ENCODE peak calls at places on chromosomes 6 and 20, in four cellular contexts. One of them, this sample, is unnamed.

GRCh38 chr6:56745971-56746370 is 103.3 kb upstream of the DST start:
- DNase-seq in heart left ventricle: no peak
- DNase-seq in sigmoid colon: no peak
- DNase-seq in MM.1S: no peak
- DNase-seq in this sample: no peak

GRCh38 chr6:111804627-111805235 is 68.5 kb downstream of the FYN start:
- DNase-seq in MM.1S: peak
- DNase-seq in sigmoid colon: no peak
- DNase-seq in heart left ventricle: no peak
- DNase-seq in this sample: no peak

GRCh38 chr6:142291512-142291911 is 10.3 kb upstream of the ADGRG6 start:
- DNase-seq in sigmoid colon: no peak
- DNase-seq in heart left ventricle: no peak
- DNase-seq in MM.1S: no peak
- DNase-seq in this sample: no peak

GRCh38 chr6:2429032-2429431 is 183.6 kb upstream of the GMDS start:
- DNase-seq in heart left ventricle: no peak
- DNase-seq in sigmoid colon: no peak
- DNase-seq in MM.1S: no peak
- DNase-seq in this sample: no peak

GRCh38 chr6:76264466-76264865 is 192.0 kb upstream of the IMPG1 start:
- DNase-seq in heart left ventricle: no peak
- DNase-seq in sigmoid colon: no peak
- DNase-seq in MM.1S: no peak
- DNase-seq in this sample: no peak

GRCh38 chr6:48826318-48826595 is 636.8 kb downstream of the MMUT start:
- DNase-seq in sigmoid colon: no peak
- DNase-seq in MM.1S: no peak
- DNase-seq in heart left ventricle: no peak
- DNase-seq in this sample: no peak

GRCh38 chr6:119476024-119476423 is 126.5 kb upstream of the MAN1A1 start:
- DNase-seq in heart left ventricle: no peak
- DNase-seq in MM.1S: no peak
- DNase-seq in sigmoid colon: no peak
- DNase-seq in this sample: no peak

GRCh38 chr20:25005661-25006060 is 13.1 kb upstream of the APMAP start:
- DNase-seq in sigmoid colon: peak
- DNase-seq in MM.1S: no peak
- DNase-seq in heart left ventricle: no peak
- DNase-seq in this sample: no peak

GRCh38 chr6:37059344-37060194 is 54.1 kb downstream of the FGD2 start:
- DNase-seq in sigmoid colon: peak
- DNase-seq in MM.1S: no peak
- DNase-seq in heart left ventricle: peak
- DNase-seq in this sample: no peak

GRCh38 chr6:97978855-97979271 is 695.8 kb upstream of the MMS22L start:
- DNase-seq in heart left ventricle: no peak
- DNase-seq in MM.1S: no peak
- DNase-seq in sigmoid colon: no peak
- DNase-seq in this sample: no peak

GRCh38 chr20:37586078-37586477 is 58.4 kb upstream of the BLCAP start:
- DNase-seq in heart left ventricle: no peak
- DNase-seq in MM.1S: no peak
- DNase-seq in sigmoid colon: no peak
- DNase-seq in this sample: no peak

GRCh38 chr6:169101981-169102380 is 151.7 kb downstream of the THBS2 start:
- DNase-seq in heart left ventricle: no peak
- DNase-seq in MM.1S: no peak
- DNase-seq in sigmoid colon: no peak
- DNase-seq in this sample: no peak

GRCh38 chr20:5719861-5720401 is 30.3 kb upstream of the SHLD1 start:
- DNase-seq in sigmoid colon: no peak
- DNase-seq in heart left ventricle: no peak
- DNase-seq in MM.1S: no peak
- DNase-seq in this sample: no peak

GRCh38 chr6:5532941-5533340 is 271.6 kb downstream of the FARS2 start:
- DNase-seq in heart left ventricle: no peak
- DNase-seq in MM.1S: no peak
- DNase-seq in sigmoid colon: no peak
- DNase-seq in this sample: no peak

GRCh38 chr20:51554538-51555165 is 12.1 kb upstream of the NFATC2 start:
- DNase-seq in MM.1S: no peak
- DNase-seq in heart left ventricle: no peak
- DNase-seq in sigmoid colon: no peak
- DNase-seq in this sample: no peak

GRCh38 chr20:32543570-32544259 is 41.4 kb downstream of the NOL4L start:
- DNase-seq in MM.1S: no peak
- DNase-seq in heart left ventricle: no peak
- DNase-seq in sigmoid colon: no peak
- DNase-seq in this sample: no peak

GRCh38 chr6:169215201-169215661 is 38.4 kb downstream of the THBS2 start:
- DNase-seq in sigmoid colon: peak
- DNase-seq in heart left ventricle: no peak
- DNase-seq in MM.1S: no peak
- DNase-seq in this sample: no peak

GRCh38 chr6:84652356-84653026 is 111.9 kb downstream of the TBX18 start:
- DNase-seq in sigmoid colon: no peak
- DNase-seq in MM.1S: no peak
- DNase-seq in heart left ventricle: no peak
- DNase-seq in this sample: no peak

GRCh38 chr6:110628330-110628729 is 151.9 kb upstream of the SLC22A16 start:
- DNase-seq in MM.1S: no peak
- DNase-seq in heart left ventricle: no peak
- DNase-seq in sigmoid colon: no peak
- DNase-seq in this sample: no peak

GRCh38 chr20:53660078-53660909 is 66.7 kb upstream of the ZNF217 start:
- DNase-seq in MM.1S: peak
- DNase-seq in sigmoid colon: peak
- DNase-seq in heart left ventricle: no peak
- DNase-seq in this sample: no peak

GRCh38 chr20:31604567-31605030 is 490 bp upstream of the ID1 start:
- DNase-seq in heart left ventricle: no peak
- DNase-seq in MM.1S: no peak
- DNase-seq in sigmoid colon: no peak
- DNase-seq in this sample: no peak

GRCh38 chr20:63924241-63924640 is 29.3 kb downstream of the DNAJC5 start:
- DNase-seq in heart left ventricle: no peak
- DNase-seq in sigmoid colon: no peak
- DNase-seq in MM.1S: no peak
- DNase-seq in this sample: no peak

GRCh38 chr6:158496700-158497099 is 63.2 kb upstream of the TMEM181 start:
- DNase-seq in heart left ventricle: no peak
- DNase-seq in sigmoid colon: no peak
- DNase-seq in MM.1S: no peak
- DNase-seq in this sample: no peak

GRCh38 chr6:51619042-51619799 is 468.2 kb downstream of the PKHD1 start:
- DNase-seq in heart left ventricle: no peak
- DNase-seq in MM.1S: no peak
- DNase-seq in sigmoid colon: no peak
- DNase-seq in this sample: no peak

GRCh38 chr20:33789109-33789857 is 21.9 kb upstream of the CHMP4B start:
- DNase-seq in heart left ventricle: peak
- DNase-seq in MM.1S: no peak
- DNase-seq in sigmoid colon: peak
- DNase-seq in this sample: no peak

GRCh38 chr20:5073154-5074049 is 46.4 kb downstream of the PCNA start:
- DNase-seq in heart left ventricle: peak
- DNase-seq in MM.1S: no peak
- DNase-seq in sigmoid colon: peak
- DNase-seq in this sample: peak

GRCh38 chr20:61759286-61760065 is 306.2 kb downstream of the TAF4 start:
- DNase-seq in heart left ventricle: no peak
- DNase-seq in MM.1S: no peak
- DNase-seq in sigmoid colon: peak
- DNase-seq in this sample: no peak

GRCh38 chr6:17905611-17906592 is 81.5 kb downstream of the KIF13A start:
- DNase-seq in heart left ventricle: no peak
- DNase-seq in sigmoid colon: no peak
- DNase-seq in MM.1S: no peak
- DNase-seq in this sample: no peak

GRCh38 chr6:11769816-11770545 is 8.6 kb downstream of the ADTRP start:
- DNase-seq in heart left ventricle: no peak
- DNase-seq in sigmoid colon: no peak
- DNase-seq in MM.1S: no peak
- DNase-seq in this sample: no peak

GRCh38 chr6:75906871-75907270 is 157.8 kb downstream of the MYO6 start:
- DNase-seq in heart left ventricle: no peak
- DNase-seq in MM.1S: no peak
- DNase-seq in sigmoid colon: no peak
- DNase-seq in this sample: no peak

GRCh38 chr6:12024715-12025434 is 12.8 kb downstream of the HIVEP1 start:
- DNase-seq in MM.1S: no peak
- DNase-seq in heart left ventricle: no peak
- DNase-seq in sigmoid colon: no peak
- DNase-seq in this sample: no peak

GRCh38 chr20:46088409-46089075 is 1.2 kb downstream of the NCOA5 start:
- DNase-seq in heart left ventricle: no peak
- DNase-seq in MM.1S: peak
- DNase-seq in sigmoid colon: no peak
- DNase-seq in this sample: no peak
- H3K27ac ChIP-seq in heart left ventricle: peak
- H3K27ac ChIP-seq in MM.1S: peak
- H3K27ac ChIP-seq in sigmoid colon: peak
- H3K27ac ChIP-seq in this sample: peak

DNA sequence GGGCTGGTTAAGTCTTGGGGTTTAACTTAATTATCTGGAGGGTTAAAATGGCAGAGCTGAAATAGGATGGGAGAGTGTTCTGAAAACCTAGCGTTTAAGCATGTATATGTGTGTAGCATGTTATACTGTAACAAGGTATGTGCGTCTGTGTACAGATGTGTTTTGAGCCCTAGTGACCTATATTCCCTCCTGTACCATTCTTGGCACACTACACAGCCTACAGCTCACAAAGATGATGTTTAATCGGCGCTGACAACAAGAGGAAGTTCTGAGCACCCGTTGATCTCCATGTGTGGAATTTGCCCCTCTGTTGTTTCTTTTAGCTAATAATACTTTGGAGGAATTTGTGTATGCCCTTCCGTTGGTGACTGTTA is 1.4 kb downstream of the CARMIL1 start:
- DNase-seq in sigmoid colon: no peak
- DNase-seq in heart left ventricle: no peak
- DNase-seq in MM.1S: no peak
- DNase-seq in this sample: no peak
- H3K27ac ChIP-seq in sigmoid colon: peak
- H3K27ac ChIP-seq in heart left ventricle: no peak
- H3K27ac ChIP-seq in MM.1S: peak
- H3K27ac ChIP-seq in this sample: no peak

GRCh38 chr6:109304284-109305015 is 77.8 kb downstream of the CD164 start:
- DNase-seq in heart left ventricle: no peak
- DNase-seq in sigmoid colon: no peak
- DNase-seq in MM.1S: no peak
- DNase-seq in this sample: no peak

GRCh38 chr6:109305028-109305427 is 77.2 kb downstream of the CD164 start:
- DNase-seq in heart left ventricle: no peak
- DNase-seq in MM.1S: no peak
- DNase-seq in sigmoid colon: no peak
- DNase-seq in this sample: no peak

GRCh38 chr6:109303647-109304283 is 78.5 kb downstream of the CD164 start:
- DNase-seq in heart left ventricle: no peak
- DNase-seq in MM.1S: no peak
- DNase-seq in sigmoid colon: no peak
- DNase-seq in this sample: no peak

GRCh38 chr6:109302176-109302575 is 80.1 kb downstream of the CD164 start:
- DNase-seq in heart left ventricle: no peak
- DNase-seq in MM.1S: no peak
- DNase-seq in sigmoid colon: no peak
- DNase-seq in this sample: no peak

DNA sequence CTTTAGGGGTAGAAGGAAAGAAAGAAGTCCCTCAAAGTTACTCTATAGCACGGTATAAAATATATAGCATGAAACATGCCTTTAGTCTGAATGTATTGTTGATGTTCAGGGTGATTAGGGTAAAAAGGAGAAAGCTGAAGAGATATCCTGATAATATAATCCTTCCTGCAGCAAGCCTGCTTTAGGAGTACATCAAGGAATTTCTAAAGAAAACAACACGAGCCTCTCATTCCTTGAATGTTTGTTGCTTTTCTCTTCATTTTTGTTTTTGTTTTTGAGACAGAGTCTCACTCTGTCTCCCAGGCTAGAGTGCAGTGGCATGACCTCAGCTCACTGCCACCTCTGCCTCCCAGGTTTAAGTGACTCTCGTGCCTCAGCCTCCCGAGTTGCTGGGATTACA is 79.1 kb downstream of the CD164 start:
- DNase-seq in sigmoid colon: no peak
- DNase-seq in heart left ventricle: no peak
- DNase-seq in MM.1S: no peak
- DNase-seq in this sample: no peak
- H3K27ac ChIP-seq in sigmoid colon: peak
- H3K27ac ChIP-seq in heart left ventricle: no peak
- H3K27ac ChIP-seq in MM.1S: no peak
- H3K27ac ChIP-seq in this sample: no peak

GRCh38 chr6:7991992-7992815 is 72.0 kb downstream of the BLOC1S5 start:
- DNase-seq in heart left ventricle: peak
- DNase-seq in MM.1S: peak
- DNase-seq in sigmoid colon: peak
- DNase-seq in this sample: no peak
- H3K27ac ChIP-seq in heart left ventricle: no peak
- H3K27ac ChIP-seq in MM.1S: peak
- H3K27ac ChIP-seq in sigmoid colon: no peak
- H3K27ac ChIP-seq in this sample: no peak

GRCh38 chr6:33692760-33693158 is 18.7 kb downstream of the UQCC2 start:
- DNase-seq in MM.1S: no peak
- DNase-seq in heart left ventricle: no peak
- DNase-seq in sigmoid colon: no peak
- DNase-seq in this sample: no peak

GRCh38 chr6:33693186-33694158 is 18.0 kb downstream of the UQCC2 start:
- DNase-seq in MM.1S: no peak
- DNase-seq in heart left ventricle: peak
- DNase-seq in sigmoid colon: no peak
- DNase-seq in this sample: no peak

GRCh38 chr6:33690766-33691165 is 20.7 kb downstream of the UQCC2 start:
- DNase-seq in heart left ventricle: no peak
- DNase-seq in MM.1S: no peak
- DNase-seq in sigmoid colon: no peak
- DNase-seq in this sample: no peak

GRCh38 chr6:33691456-33692077 is 19.9 kb downstream of the UQCC2 start:
- DNase-seq in MM.1S: no peak
- DNase-seq in heart left ventricle: no peak
- DNase-seq in sigmoid colon: no peak
- DNase-seq in this sample: no peak

GRCh38 chr6:33692078-33692759 is 19.3 kb downstream of the UQCC2 start:
- DNase-seq in sigmoid colon: no peak
- DNase-seq in MM.1S: no peak
- DNase-seq in heart left ventricle: no peak
- DNase-seq in this sample: no peak
- H3K27ac ChIP-seq in sigmoid colon: no peak
- H3K27ac ChIP-seq in MM.1S: no peak
- H3K27ac ChIP-seq in heart left ventricle: peak
- H3K27ac ChIP-seq in this sample: no peak